ENCODE peak calls at places on chromosomes 4 and X, in ten cellular contexts. B is fibroblast of lung; F is uterus; G is Caco-2; M is effector memory CD4-positive, alpha-beta T cell; N is cardiac muscle cell; X is heart right ventricle; K is GM23338; W is right cardiac atrium; D is right atrium auricular region. H is an unnamed sample.

GRCh38 chr4:124459922-124460301 is 252.6 kb downstream of the ANKRD50 start:
- DNase-seq in X (no peak), G (no peak), W (no peak), N (peak; percentile 70), K (peak; percentile 16), D (no peak), B (peak; percentile 40), F (no peak), M (no peak), H (no peak)

GRCh38 chrX:12790878-12791252 is 347 bp upstream of the PRPS2 start:
- DNase-seq in F (no peak), K (no peak), D (no peak), G (no peak), N (no peak), W (no peak), B (no peak), M (no peak), X (no peak), H (no peak)

GRCh38 chr4:87219648-87220093 is 747 bp downstream of the KLHL8 start:
- DNase-seq in W (peak; percentile 83), F (peak; percentile 39), G (no peak), M (peak; percentile 33), N (peak; percentile 57), D (no peak), X (peak; percentile 45), B (no peak), K (peak; percentile 60), H (peak; percentile 67)

GRCh38 chrX:154350429-154351182 is 23.8 kb downstream of the FLNA start:
- DNase-seq in X (no peak), W (peak; percentile 20), F (no peak), N (peak; percentile 6), G (no peak), D (no peak), B (no peak), K (no peak), M (no peak), H (no peak)

GRCh38 chr4:5865896-5866599 is 26.8 kb downstream of the CRMP1 start:
- DNase-seq in X (no peak), M (no peak), F (no peak), N (no peak), W (no peak), K (no peak), D (no peak), G (no peak), B (no peak), H (no peak)

GRCh38 chrX:100654256-100654655 is 10.3 kb downstream of the SRPX2 start:
- DNase-seq in N (peak; percentile 48), B (peak; percentile 58), K (peak; percentile 60), M (no peak), F (no peak), G (no peak), D (no peak), W (no peak), X (no peak), H (no peak)

GRCh38 chrX:18889982-18890381 is 93.9 kb downstream of the PHKA2 start:
- DNase-seq in N (no peak), K (no peak), W (no peak), X (no peak), F (no peak), B (no peak), M (no peak), D (no peak), G (no peak), H (no peak)

GRCh38 chrX:16666541-16666940 is 16.6 kb downstream of the S100G start:
- DNase-seq in W (no peak), B (no peak), G (no peak), M (no peak), N (no peak), X (no peak), F (no peak), K (no peak), D (no peak), H (no peak)

GRCh38 chrX:2282490-2283090 is 218.2 kb downstream of the DHRSX start:
- DNase-seq in D (no peak), X (no peak), N (no peak), G (no peak), W (no peak), M (no peak), F (no peak), B (no peak), K (no peak), H (no peak)

GRCh38 chr4:38284294-38285045 is 324.3 kb downstream of the PTTG2 start:
- DNase-seq in X (no peak), B (peak; percentile 11), K (no peak), W (no peak), N (peak; percentile 80), D (no peak), M (no peak), F (no peak), G (no peak), H (no peak)

GRCh38 chr4:1446502-1447153 is 40.4 kb upstream of the NKX1-1 start:
- DNase-seq in X (no peak), M (no peak), D (peak; percentile 50), W (no peak), F (no peak), N (no peak), B (no peak), G (no peak), K (no peak), H (peak; percentile 41)

GRCh38 chr4:1996866-1997611 is 11.7 kb downstream of the NELFA start:
- DNase-seq in W (no peak), N (no peak), M (no peak), K (no peak), X (no peak), F (no peak), G (no peak), B (no peak), D (no peak), H (no peak)

GRCh38 chr4:170741856-170742255 is 652.1 kb upstream of the AADAT start:
- DNase-seq in N (no peak), B (no peak), W (no peak), X (no peak), M (no peak), G (no peak), K (no peak), F (no peak), D (no peak), H (no peak)

GRCh38 chr4:101780284-101780683 is 10.2 kb upstream of the BANK1 start:
- DNase-seq in K (no peak), X (no peak), W (no peak), D (no peak), N (no peak), F (no peak), M (no peak), B (no peak), G (no peak), H (no peak)
- H3K4me1 ChIP-seq in K (no peaks in the 10 kb centered on the region), X (no peaks in the 10 kb centered on the region), W (no peaks in the 10 kb centered on the region), D (no peaks in the 10 kb centered on the region), N (no peaks in the 10 kb centered on the region), F (no peaks in the 10 kb centered on the region), M (no peaks in the 10 kb centered on the region), B (no peaks in the 10 kb centered on the region), G (peaks cover 5% of the 10 kb centered on the region), H (no peaks in the 10 kb centered on the region)

GRCh38 chr4:153205757-153206156 is 1.5 kb downstream of the TRIM2 start:
- DNase-seq in N (peak; percentile 37), D (no peak), X (no peak), F (no peak), M (no peak), G (peak; percentile 79), B (no peak), K (peak; percentile 64), W (no peak), H (no peak)
- H3K4me3 ChIP-seq in N (no peak overlapping the region), D (no peak overlapping the region), X (no peak overlapping the region), F (no peak overlapping the region), M (peak overlapping the region; percentile 32), G (peak overlapping the region; percentile 73), B (no peak overlapping the region), K (peak overlapping the region; percentile 64), W (no peak overlapping the region), H (no peak overlapping the region)

GRCh38 chr4:88953400-88953799 is 103.6 kb downstream of the FAM13A start:
- DNase-seq in M (no peak), D (no peak), W (no peak), K (no peak), F (no peak), G (no peak), N (peak; percentile 46), B (peak; percentile 35), X (no peak), H (no peak)

GRCh38 chr4:88949605-88950004 is 107.4 kb downstream of the FAM13A start:
- DNase-seq in B (no peak), X (no peak), N (no peak), D (no peak), K (no peak), G (no peak), M (no peak), W (no peak), F (no peak), H (no peak)

GRCh38 chr4:88958080-88958479 is 98.9 kb downstream of the FAM13A start:
- DNase-seq in X (no peak), N (no peak), K (peak; percentile 37), D (no peak), G (no peak), F (no peak), M (no peak), B (no peak), W (peak; percentile 36), H (no peak)

GRCh38 chr4:88957570-88957969 is 99.4 kb downstream of the FAM13A start:
- DNase-seq in X (no peak), F (no peak), N (peak; percentile 10), B (peak; percentile 33), G (no peak), M (no peak), D (no peak), K (no peak), W (no peak), H (no peak)

DNA sequence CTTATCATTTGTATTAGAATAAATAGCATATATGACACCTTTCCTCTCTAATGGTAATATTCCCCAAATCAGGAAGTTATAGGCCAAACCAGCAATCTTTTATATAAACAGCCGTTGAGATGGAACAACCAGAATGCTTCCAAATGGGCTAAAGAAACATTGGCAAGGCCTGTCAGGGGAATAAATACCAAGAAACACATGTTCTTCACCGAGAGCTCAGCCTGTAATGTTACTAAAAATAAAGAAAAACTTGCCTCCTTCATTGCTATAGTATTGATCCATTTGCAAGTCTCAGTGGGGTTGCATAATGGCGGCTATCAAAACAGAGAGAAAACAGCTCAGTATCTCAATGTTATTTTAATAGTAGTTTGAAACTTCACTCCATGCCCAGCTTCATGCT is 104.9 kb downstream of the FAM13A start:
- DNase-seq in B (peak; percentile 53), F (no peak), K (no peak), D (no peak), N (no peak), X (no peak), W (no peak), G (no peak), M (no peak), H (no peak)
- H3K4me1 ChIP-seq in B (no peaks in the 10 kb centered on the region), F (no peaks in the 10 kb centered on the region), K (no peaks in the 10 kb centered on the region), D (no peaks in the 10 kb centered on the region), N (no peaks in the 10 kb centered on the region), X (no peaks in the 10 kb centered on the region), W (no peaks in the 10 kb centered on the region), G (no peaks in the 10 kb centered on the region), M (no peaks in the 10 kb centered on the region), H (peaks cover 3% of the 10 kb centered on the region)

DNA sequence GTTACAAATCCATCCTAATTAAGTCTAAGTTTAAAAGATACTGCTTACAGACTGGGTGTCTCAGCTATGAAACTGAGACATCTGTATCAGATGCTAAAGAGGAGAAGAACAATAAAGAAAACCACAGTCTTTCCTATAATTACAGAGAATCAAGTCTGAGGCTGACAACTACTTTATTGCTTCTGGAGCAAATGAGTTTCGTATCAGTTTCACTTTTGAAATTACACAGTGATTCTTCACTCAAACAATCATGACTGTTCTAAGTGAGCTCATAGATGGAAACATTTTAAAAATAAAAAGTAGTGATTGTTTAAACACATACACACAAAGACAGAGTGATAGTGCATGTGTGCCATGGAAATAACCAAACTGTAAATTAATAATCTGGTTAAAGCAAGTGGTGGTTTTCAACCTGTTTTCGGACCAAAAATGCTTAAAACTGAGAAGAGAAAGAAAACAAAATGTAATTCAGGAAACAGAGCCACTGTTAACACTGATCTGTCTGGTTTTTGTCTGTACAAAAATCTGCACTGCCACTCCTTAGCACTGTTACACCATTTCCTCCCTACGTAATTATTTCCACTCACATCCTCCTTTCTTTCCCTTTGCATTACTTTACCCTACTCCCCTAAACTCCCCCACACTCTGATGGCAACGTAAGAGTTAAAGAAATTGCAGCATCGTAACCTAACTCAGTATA is 12.5 kb downstream of the RFC1 start:
- DNase-seq in X (no peak), F (no peak), W (no peak), D (no peak), N (peak; percentile 89), K (no peak), B (peak; percentile 48), M (no peak), G (no peak), H (no peak)
- H3K4me3 ChIP-seq in X (peak overlapping the region; percentile 33), F (peak overlapping the region; percentile 32), W (peak overlapping the region; percentile 60), D (peak overlapping the region; percentile 13), N (no peak overlapping the region), K (no peak overlapping the region), B (peak overlapping the region; percentile 30), M (peak overlapping the region; percentile 51), G (no peak overlapping the region), H (peak overlapping the region; percentile 54)

H was measured in aorta.